ENCODE peak calls at places on chromosomes 4 and X, in eight cellular contexts. E is adipocyte; B is mucosa of descending colon; L is iris pigment epithelial cell; X is effector memory CD8-positive, alpha-beta T cell; G is activated naive CD8-positive, alpha-beta T cell treated with anti-CD3 and anti-CD28 coated beads, Interleukin-2, amount 10 ng/mL, durations not matched to agents 7 days and 5 days; V is GM03348; A is lung microvascular endothelial cell. C is an unnamed sample.

GRCh38 chr4:72418458-72418857 is 150.6 kb downstream of the ADAMTS3 start:
- DNase-seq in E (peak), B (peak), L (peak), X (no peak), G (no peak), V (peak), A (peak), C (peak)

GRCh38 chr4:137370699-137371098 is 161.6 kb downstream of the PCDH18 start:
- DNase-seq in E (no peak), B (no peak), L (no peak), X (no peak), G (no peak), V (no peak), A (no peak), C (no peak)

GRCh38 chr4:99863804-99864203 is 30.4 kb downstream of the LAMTOR3 start:
- DNase-seq in E (peak), B (no peak), L (peak), X (no peak), G (no peak), V (no peak), A (no peak), C (peak)

GRCh38 chrX:52983526-52983925 is 25.2 kb upstream of the FAM156A start:
- DNase-seq in E (peak), B (no peak), L (no peak), X (no peak), G (no peak), V (peak), A (no peak), C (no peak)

GRCh38 chr4:5897674-5898073 is 4.8 kb upstream of the CRMP1 start:
- DNase-seq in E (no peak), B (no peak), L (no peak), X (no peak), G (no peak), V (no peak), A (no peak), C (no peak)

GRCh38 chrX:153184787-153185186 is 5.7 kb downstream of the MAGEA1 start:
- DNase-seq in E (no peak), B (no peak), L (no peak), X (no peak), G (no peak), V (no peak), A (no peak), C (no peak)

GRCh38 chr4:8155660-8156421 is 2.8 kb downstream of the ABLIM2 start:
- DNase-seq in E (no peak), B (no peak), L (no peak), X (no peak), G (no peak), V (no peak), A (no peak), C (no peak)

GRCh38 chr4:3805731-3806130 is 39.5 kb downstream of the ADRA2C start:
- DNase-seq in E (no peak), B (no peak), L (no peak), X (no peak), G (no peak), V (no peak), A (no peak), C (no peak)